ENCODE peak calls at places on chromosomes 13 and 19, in eight cellular contexts. A is WTC11, E is RPMI7951, S is A549, J is ascending aorta, Z is SK-N-DZ, V is T1000, T is fibroblast of the conjunctiva. H is an unnamed sample.

GRCh38 chr19:8552810-8553209 is 24.4 kb downstream of the MYO1F start:
- DNase-seq in A (peak; percentile 52), E (peak; percentile 42), S (peak; percentile 65), J (no peak), Z (peak; percentile 45), V (no peak), T (no peak), H (no peak)

GRCh38 chr13:67061750-67062149 is 168.4 kb downstream of the PCDH9 start:
- DNase-seq in A (no peak), E (no peak), S (no peak), J (no peak), Z (no peak), V (no peak), T (no peak), H (no peak)

GRCh38 chr13:74907788-74908187 is 574.2 kb downstream of the TBC1D4 start:
- DNase-seq in A (no peak), E (no peak), S (no peak), J (no peak), Z (no peak), V (no peak), T (no peak), H (no peak)

GRCh38 chr13:30142502-30143211 is 164.7 kb downstream of the KATNAL1 start:
- DNase-seq in A (no peak), E (peak; percentile 99), S (peak; percentile 39), J (no peak), Z (peak; percentile 37), V (peak; percentile 84), T (peak; percentile 92), H (no peak)

GRCh38 chr13:77002590-77003190 is 10.8 kb downstream of the CLN5 start:
- DNase-seq in A (no peak), E (no peak), S (peak; percentile 22), J (no peak), Z (no peak), V (no peak), T (peak; percentile 23), H (no peak)

GRCh38 chr19:47658431-47659383 is 49.8 kb downstream of the BICRA start:
- DNase-seq in A (no peak), E (no peak), S (no peak), J (no peak), Z (no peak), V (no peak), T (no peak), H (no peak)

GRCh38 chr19:37594982-37595382 is 306 bp downstream of the ZNF540 start:
- DNase-seq in A (peak; percentile 50), E (peak; percentile 62), S (no peak), J (peak; percentile 88), Z (no peak), V (peak; percentile 80), T (no peak), H (no peak)

GRCh38 chr13:21050288-21051197 is 10.8 kb downstream of the LATS2 start:
- DNase-seq in A (no peak), E (no peak), S (no peak), J (no peak), Z (no peak), V (no peak), T (no peak), H (no peak)

GRCh38 chr13:113562085-113562749 is 22.3 kb upstream of the TFDP1 start:
- DNase-seq in A (peak; percentile 88), E (peak; percentile 54), S (peak; percentile 54), J (peak; percentile 64), Z (peak; percentile 84), V (peak; percentile 54), T (peak; percentile 65), H (peak; percentile 26)

GRCh38 chr13:21475115-21475514 is 16.0 kb upstream of the ZDHHC20 start:
- DNase-seq in A (no peak), E (no peak), S (no peak), J (no peak), Z (no peak), V (no peak), T (no peak), H (no peak)

GRCh38 chr19:6060600-6061391 is 49.5 kb downstream of the RFX2 start:
- DNase-seq in A (no peak), E (peak; percentile 39), S (no peak), J (peak; percentile 66), Z (peak; percentile 9), V (no peak), T (no peak), H (no peak)

GRCh38 chr19:43768273-43769050 is 12.3 kb downstream of the KCNN4 start:
- DNase-seq in A (no peak), E (no peak), S (no peak), J (peak; percentile 80), Z (no peak), V (no peak), T (no peak), H (no peak)

GRCh38 chr13:26011996-26012688 is 39.7 kb downstream of the SHISA2 start:
- DNase-seq in A (no peak), E (peak; percentile 31), S (no peak), J (no peak), Z (no peak), V (no peak), T (no peak), H (no peak)

GRCh38 chr13:45718063-45718462 is 15.9 kb downstream of the CBY2 start:
- DNase-seq in A (no peak), E (peak; percentile 20), S (peak; percentile 24), J (no peak), Z (peak; percentile 25), V (no peak), T (no peak), H (no peak)

GRCh38 chr13:40152145-40152544 is 496.7 kb downstream of the COG6 start:
- DNase-seq in A (no peak), E (peak; percentile 79), S (peak; percentile 63), J (peak; percentile 69), Z (no peak), V (no peak), T (peak; percentile 53), H (no peak)

GRCh38 chr13:107900775-107901174 is 314.6 kb downstream of the LIG4 start:
- DNase-seq in A (no peak), E (no peak), S (no peak), J (no peak), Z (no peak), V (no peak), T (no peak), H (no peak)

GRCh38 chr13:43986395-43986794 is 106.7 kb downstream of the LACC1 start:
- DNase-seq in A (no peak), E (no peak), S (no peak), J (no peak), Z (no peak), V (no peak), T (no peak), H (no peak)

H was measured in NCI-H460.